ENCODE peak calls at places on chromosome 21, in eight cellular contexts. P is PC-9, H is left ventricle myocardium inferior, S is heart right ventricle, T is ovary, C is lung, Y is psoas muscle, F is heart left ventricle. V is an unnamed sample. For H3K4me1, the result is how much of the 10 kb centered on the place peaks cover.

GRCh38 chr21:28427356-28428022 is 565.2 kb downstream of the LTN1 start:
- DNase-seq in P (no peak), Y (no peak), S (no peak), H (no peak), C (no peak), F (no peak), T (no peak), V (no peak)

GRCh38 chr21:33403786-33404571 is 766 bp downstream of the IFNGR2 start:
- DNase-seq in S (peak), P (no peak), H (peak), Y (peak), C (peak), T (peak), F (peak), V (peak)

GRCh38 chr21:32463889-32464300 is 51.4 kb downstream of the EVA1C start:
- DNase-seq in S (no peak), C (no peak), P (no peak), F (no peak), Y (no peak), H (no peak), T (peak), V (no peak)

GRCh38 chr21:28903448-28903847 is 89.2 kb downstream of the LTN1 start:
- DNase-seq in Y (no peak), F (no peak), C (no peak), T (no peak), S (no peak), P (no peak), H (no peak), V (no peak)

GRCh38 chr21:36379236-36379635 is 6.0 kb upstream of the CHAF1B start:
- DNase-seq in H (no peak), S (no peak), F (no peak), Y (no peak), C (no peak), P (no peak), T (no peak), V (no peak)

GRCh38 chr21:32356874-32357395 is 35.9 kb downstream of the URB1 start:
- DNase-seq in S (no peak), Y (no peak), C (no peak), F (no peak), P (no peak), T (no peak), H (no peak), V (no peak)

GRCh38 chr21:31520506-31521163 is 138.9 kb upstream of the SOD1 start:
- DNase-seq in H (no peak), F (no peak), S (no peak), C (no peak), T (no peak), P (no peak), Y (no peak), V (no peak)

GRCh38 chr21:36705679-36706481 is 7.0 kb downstream of the SIM2 start:
- DNase-seq in T (no peak), H (no peak), C (no peak), Y (no peak), F (peak), P (no peak), S (no peak), V (no peak)

GRCh38 chr21:39984613-39985012 is 117.4 kb downstream of the PCP4 start:
- DNase-seq in C (no peak), P (no peak), Y (no peak), F (no peak), T (no peak), S (no peak), H (no peak), V (no peak)

GRCh38 chr21:10430007-10430406 is 91.4 kb upstream of the TPTE start:
- DNase-seq in P (no peak), Y (no peak), H (no peak), S (no peak), C (no peak), F (no peak), T (no peak), V (no peak)

GRCh38 chr21:36103434-36103833 is 31.4 kb upstream of the CBR3 start:
- DNase-seq in T (no peak), H (no peak), F (no peak), S (no peak), C (no peak), P (peak), Y (no peak), V (no peak)

GRCh38 chr21:33892853-33893252 is 22.8 kb downstream of the ATP5PO start:
- DNase-seq in F (no peak), C (no peak), S (no peak), Y (no peak), H (no peak), P (no peak), T (no peak), V (no peak)

GRCh38 chr21:31293986-31294385 is 50.1 kb downstream of the TIAM1 start:
- DNase-seq in F (no peak), T (no peak), C (no peak), S (no peak), H (no peak), P (peak), Y (no peak), V (no peak)

GRCh38 chr21:32389337-32390015 is 3.3 kb downstream of the URB1 start:
- DNase-seq in P (no peak), S (no peak), H (no peak), C (no peak), F (no peak), T (no peak), Y (no peak), V (no peak)

GRCh38 chr21:20999567-21000169 is 1.5 kb downstream of the NCAM2 start:
- DNase-seq in S (no peak), T (no peak), Y (no peak), F (no peak), C (no peak), H (no peak), P (no peak), V (peak)

GRCh38 chr21:16821588-16821987 is 691.3 kb upstream of the CXADR start:
- DNase-seq in H (no peak), Y (no peak), C (no peak), S (no peak), F (no peak), P (no peak), T (no peak), V (no peak)

GRCh38 chr21:39037807-39038405 is 145.3 kb downstream of the PSMG1 start:
- DNase-seq in P (no peak), S (no peak), Y (no peak), T (no peak), C (no peak), H (no peak), F (no peak), V (no peak)

GRCh38 chr21:41786521-41786987 is 19.7 kb upstream of the RIPK4 start:
- DNase-seq in P (peak), C (no peak), H (no peak), T (no peak), Y (no peak), S (no peak), F (no peak), V (no peak)

GRCh38 chr21:44496900-44497550 is 41.7 kb downstream of the LRRC3 start:
- DNase-seq in T (no peak), S (no peak), C (no peak), H (no peak), Y (peak), F (no peak), P (no peak), V (no peak)
- H3K4me1 ChIP-seq in T (under half), S (under half), C (under half), H (under half), Y (under half), F (under half), P (under half), V (under half)

GRCh38 chr21:44919913-44920693 is 596 bp downstream of the ITGB2 start:
- DNase-seq in T (no peak), C (no peak), H (peak), Y (peak), P (no peak), S (no peak), F (no peak), V (no peak)
- H3K4me3 ChIP-seq in T (no peak), C (peak), H (peak), Y (peak), P (no peak), S (peak), F (peak), V (no peak)

DNA sequence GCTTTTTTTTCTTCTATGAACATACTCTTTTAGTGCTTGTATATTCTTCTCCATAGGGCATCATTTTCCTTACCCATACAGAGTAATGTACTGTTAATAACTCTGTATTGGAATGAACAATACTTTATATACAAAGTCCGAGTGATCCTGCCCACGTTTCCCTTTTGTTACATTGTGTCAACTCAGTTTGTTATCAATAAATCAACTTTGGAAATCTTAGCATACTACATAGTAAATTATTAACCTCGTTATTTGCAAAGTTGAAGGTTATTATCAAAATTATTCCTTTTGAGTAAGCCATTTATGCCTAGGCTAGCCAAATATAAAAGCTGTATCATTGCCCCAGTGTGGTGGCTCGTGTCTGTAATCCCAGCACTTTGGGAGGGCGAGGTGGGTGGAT is 937.4 kb upstream of the TMPRSS15 start:
- DNase-seq in C (no peak), P (no peak), T (no peak), H (no peak), Y (no peak), F (no peak), S (no peak), V (no peak)
- TF ChIP-seq CTCF in C (no peak), P (no peak), T (no peak), H (no peak), Y (no peak), F (no peak), S (no peak), V (no peak)

GRCh38 chr21:44951186-44951915 is 11.5 kb downstream of the SLX9 start:
- DNase-seq in F (no peak), C (no peak), T (no peak), H (peak), Y (peak), P (no peak), S (no peak), V (no peak)
- H3K4me1 ChIP-seq in F (under half), C (under half), T (under half), H (half or more), Y (half or more), P (under half), S (half or more), V (under half)

GRCh38 chr21:26840206-26840605 is 5.0 kb downstream of the ADAMTS1 start:
- DNase-seq in F (no peak), Y (no peak), C (no peak), T (no peak), H (no peak), P (no peak), S (no peak), V (no peak)
- H3K4me3 ChIP-seq in F (no peak), Y (peak), C (no peak), T (peak), H (peak), P (no peak), S (peak), V (peak)

GRCh38 chr21:45894107-45894810 is 87.3 kb upstream of the COL6A1 start:
- DNase-seq in F (peak), C (no peak), P (no peak), Y (peak), S (peak), H (peak), T (peak), V (peak)
- TF ChIP-seq CTCF in F (no peak), C (no peak), P (no peak), Y (no peak), S (no peak), H (no peak), T (no peak), V (no peak)

GRCh38 chr21:44018127-44018526 is 6.0 kb downstream of the TRAPPC10 start:
- DNase-seq in Y (no peak), P (no peak), S (no peak), C (no peak), T (no peak), F (no peak), H (no peak), V (no peak)

GRCh38 chr21:44018813-44019567 is 6.9 kb downstream of the TRAPPC10 start:
- DNase-seq in Y (no peak), T (no peak), F (no peak), P (no peak), H (no peak), C (no peak), S (no peak), V (no peak)

GRCh38 chr21:44019568-44019958 is 7.5 kb downstream of the TRAPPC10 start:
- DNase-seq in H (no peak), T (no peak), Y (no peak), F (no peak), S (no peak), C (no peak), P (no peak), V (no peak)

GRCh38 chr21:44021064-44021463 is 9.0 kb downstream of the TRAPPC10 start:
- DNase-seq in S (no peak), Y (no peak), F (no peak), C (no peak), H (no peak), P (no peak), T (no peak), V (no peak)

DNA sequence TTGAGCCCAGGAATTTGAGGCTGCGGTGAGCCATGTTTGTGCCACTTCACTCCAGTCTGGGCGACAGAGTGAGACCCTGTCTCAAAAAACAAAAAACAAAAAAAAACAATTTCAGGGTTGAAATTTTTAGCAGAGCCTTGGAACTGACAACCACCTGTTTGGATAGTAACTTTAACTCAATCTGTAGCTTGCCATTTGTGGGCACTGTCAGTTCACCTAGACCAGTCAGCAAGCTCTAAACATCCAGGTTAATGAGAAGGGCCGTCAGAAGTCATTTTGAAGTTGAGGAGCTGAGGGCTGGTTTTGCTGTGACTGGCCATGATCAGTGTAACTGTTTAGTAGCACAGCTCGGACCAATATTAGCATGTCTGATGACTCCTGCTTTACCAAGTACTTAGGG is 8.4 kb downstream of the TRAPPC10 start:
- DNase-seq in T (no peak), S (no peak), F (no peak), Y (no peak), C (no peak), H (no peak), P (no peak), V (no peak)
- H3K4me1 ChIP-seq in T (under half), S (half or more), F (under half), Y (half or more), C (under half), H (half or more), P (under half), V (under half)

DNA sequence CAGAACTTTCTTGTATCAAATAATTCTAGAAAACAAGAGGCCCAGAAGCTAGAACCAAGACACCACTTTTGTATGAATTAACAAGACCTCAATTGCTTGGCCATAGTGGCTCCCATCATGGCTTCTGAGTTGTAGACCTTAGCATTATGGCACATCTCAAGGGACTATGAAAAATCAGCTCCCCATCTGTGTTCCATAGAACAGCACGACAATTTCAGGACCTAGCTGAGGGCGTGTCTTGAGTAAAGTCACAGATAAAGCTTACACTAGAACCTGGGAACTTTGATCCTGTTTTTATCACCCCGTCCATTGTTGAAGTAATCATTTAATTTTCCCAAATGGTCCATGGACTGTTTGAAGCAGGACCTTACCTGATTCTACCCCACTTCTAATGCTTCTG is 44.8 kb downstream of the RUNX1 start:
- DNase-seq in H (no peak), P (no peak), S (no peak), T (no peak), C (no peak), Y (no peak), F (no peak), V (no peak)
- H3K4me3 ChIP-seq in H (no peak), P (no peak), S (no peak), T (no peak), C (no peak), Y (no peak), F (no peak), V (no peak)